ENCODE peak calls at places on chromosomes 2 and 18, in six cellular contexts. B is NCI-H1930, S is epithelial cell of esophagus, H is mammary epithelial cell, Q is brain microvascular endothelial cell, W is DMS79. L is an unnamed sample.

GRCh38 chr2:136118819-136119716 is 1.1 kb upstream of the CXCR4 start:
- DNase-seq in B (peak), S (no peak), H (no peak), Q (no peak), W (peak), L (no peak)

GRCh38 chr18:8688428-8688827 is 16.9 kb upstream of the MTCL1 start:
- DNase-seq in B (no peak), S (no peak), H (no peak), Q (no peak), W (no peak), L (no peak)

GRCh38 chr2:101089419-101089818 is 61.8 kb downstream of the TBC1D8 start:
- DNase-seq in B (no peak), S (no peak), H (no peak), Q (no peak), W (no peak), L (no peak)

GRCh38 chr2:128319773-128320608 is 1.3 kb upstream of the HS6ST1 start:
- DNase-seq in B (no peak), S (no peak), H (no peak), Q (no peak), W (no peak), L (no peak)

GRCh38 chr2:52818958-52819357 is 948.6 kb upstream of the CHAC2 start:
- DNase-seq in B (no peak), S (no peak), H (no peak), Q (no peak), W (no peak), L (no peak)

GRCh38 chr18:74310411-74310810 is 5.2 kb upstream of the C18orf63 start:
- DNase-seq in B (no peak), S (peak), H (peak), Q (peak), W (no peak), L (peak)

GRCh38 chr2:226905718-226906438 is 70.0 kb downstream of the RHBDD1 start:
- DNase-seq in B (no peak), S (no peak), H (no peak), Q (no peak), W (no peak), L (no peak)

GRCh38 chr2:27781496-27781895 is 10.0 kb downstream of the MRPL33 start:
- DNase-seq in B (no peak), S (no peak), H (no peak), Q (no peak), W (no peak), L (no peak)

GRCh38 chr2:10817413-10817812 is 4.8 kb upstream of the PDIA6 start:
- DNase-seq in B (no peak), S (peak), H (no peak), Q (no peak), W (no peak), L (no peak)

GRCh38 chr2:16318474-16319195 is 347.0 kb downstream of the CYRIA start:
- DNase-seq in B (no peak), S (no peak), H (no peak), Q (no peak), W (peak), L (no peak)

GRCh38 chr2:165745916-165746315 is 48.1 kb downstream of the GALNT3 start:
- DNase-seq in B (no peak), S (peak), H (no peak), Q (no peak), W (peak), L (no peak)

GRCh38 chr2:188506843-188507242 is 215.2 kb downstream of the GULP1 start:
- DNase-seq in B (no peak), S (no peak), H (no peak), Q (no peak), W (no peak), L (no peak)

GRCh38 chr2:86480105-86480504 is 38.9 kb downstream of the KDM3A start:
- DNase-seq in B (no peak), S (peak), H (no peak), Q (no peak), W (no peak), L (no peak)

GRCh38 chr2:130251520-130251864 is 53.3 kb upstream of the TUBA3E start:
- DNase-seq in B (no peak), S (no peak), H (no peak), Q (no peak), W (no peak), L (no peak)

GRCh38 chr18:22827216-22827615 is 105.9 kb upstream of the RBBP8 start:
- DNase-seq in B (no peak), S (peak), H (no peak), Q (no peak), W (no peak), L (peak)

GRCh38 chr2:24870891-24871705 is 48.9 kb downstream of the ADCY3 start:
- DNase-seq in B (no peak), S (no peak), H (no peak), Q (peak), W (no peak), L (no peak)

GRCh38 chr2:32360416-32360815 is 3.6 kb downstream of the BIRC6 start:
- DNase-seq in B (no peak), S (peak), H (no peak), Q (no peak), W (no peak), L (peak)

GRCh38 chr2:29115797-29116781 is 874 bp downstream of the CLIP4 start:
- DNase-seq in B (no peak), S (peak), H (peak), Q (peak), W (peak), L (peak)

GRCh38 chr18:51196116-51196810 is 1.2 kb downstream of the MEX3C start:
- DNase-seq in B (no peak), S (peak), H (no peak), Q (peak), W (no peak), L (peak)